ENCODE peak calls at places on chromosomes 16 and 17, in five cellular contexts. One of them, this sample, is unnamed.

GRCh38 chr17:2433696-2434095 is 32.8 kb upstream of the MNT start:
- DNase-seq in CD4-positive, alpha-beta T cell: no peak
- DNase-seq in Peyer's patch: no peak
- DNase-seq in activated B cell treated with CpG ODN at 0.5 μM for 24 hours: no peak
- DNase-seq in A549: no peak
- DNase-seq in this sample: no peak

GRCh38 chr16:56884026-56884582 is 19.1 kb downstream of the SLC12A3 start:
- DNase-seq in CD4-positive, alpha-beta T cell: no peak
- DNase-seq in activated B cell treated with CpG ODN at 0.5 μM for 24 hours: no peak
- DNase-seq in Peyer's patch: no peak
- DNase-seq in A549: no peak
- DNase-seq in this sample: no peak

GRCh38 chr17:17944743-17945142 is 27.5 kb downstream of the TOM1L2 start:
- DNase-seq in activated B cell treated with CpG ODN at 0.5 μM for 24 hours: no peak
- DNase-seq in Peyer's patch: no peak
- DNase-seq in A549: no peak
- DNase-seq in CD4-positive, alpha-beta T cell: no peak
- DNase-seq in this sample: no peak

GRCh38 chr16:88455610-88456355 is 2.7 kb downstream of the ZFPM1 start:
- DNase-seq in activated B cell treated with CpG ODN at 0.5 μM for 24 hours: peak
- DNase-seq in A549: peak
- DNase-seq in Peyer's patch: peak
- DNase-seq in CD4-positive, alpha-beta T cell: peak
- DNase-seq in this sample: peak

GRCh38 chr16:27816561-27816960 is 247.0 kb downstream of the GSG1L start:
- DNase-seq in activated B cell treated with CpG ODN at 0.5 μM for 24 hours: no peak
- DNase-seq in CD4-positive, alpha-beta T cell: no peak
- DNase-seq in Peyer's patch: no peak
- DNase-seq in A549: no peak
- DNase-seq in this sample: no peak

GRCh38 chr16:30660424-30661251 is 2.4 kb downstream of the FBRS start:
- DNase-seq in A549: no peak
- DNase-seq in Peyer's patch: peak
- DNase-seq in CD4-positive, alpha-beta T cell: peak
- DNase-seq in activated B cell treated with CpG ODN at 0.5 μM for 24 hours: peak
- DNase-seq in this sample: no peak

GRCh38 chr16:85042126-85042525 is 14.5 kb downstream of the KIAA0513 start:
- DNase-seq in activated B cell treated with CpG ODN at 0.5 μM for 24 hours: no peak
- DNase-seq in CD4-positive, alpha-beta T cell: no peak
- DNase-seq in Peyer's patch: no peak
- DNase-seq in A549: no peak
- DNase-seq in this sample: no peak

GRCh38 chr17:61863801-61864126 is 436 bp upstream of the BRIP1 start:
- DNase-seq in Peyer's patch: no peak
- DNase-seq in activated B cell treated with CpG ODN at 0.5 μM for 24 hours: no peak
- DNase-seq in A549: no peak
- DNase-seq in CD4-positive, alpha-beta T cell: no peak
- DNase-seq in this sample: no peak

GRCh38 chr16:83404261-83404660 is 403.5 kb upstream of the HSBP1 start:
- DNase-seq in Peyer's patch: no peak
- DNase-seq in CD4-positive, alpha-beta T cell: no peak
- DNase-seq in A549: no peak
- DNase-seq in activated B cell treated with CpG ODN at 0.5 μM for 24 hours: no peak
- DNase-seq in this sample: no peak

GRCh38 chr17:72706396-72706981 is 386.0 kb downstream of the SLC39A11 start:
- DNase-seq in A549: peak
- DNase-seq in Peyer's patch: no peak
- DNase-seq in activated B cell treated with CpG ODN at 0.5 μM for 24 hours: no peak
- DNase-seq in CD4-positive, alpha-beta T cell: no peak
- DNase-seq in this sample: no peak

GRCh38 chr17:32265192-32265895 is at the start of gene RHBDL3:
- DNase-seq in A549: peak
- DNase-seq in activated B cell treated with CpG ODN at 0.5 μM for 24 hours: peak
- DNase-seq in Peyer's patch: no peak
- DNase-seq in CD4-positive, alpha-beta T cell: no peak
- DNase-seq in this sample: no peak

GRCh38 chr17:8384801-8385335 is 1.9 kb upstream of the RPL26 start:
- DNase-seq in CD4-positive, alpha-beta T cell: no peak
- DNase-seq in Peyer's patch: no peak
- DNase-seq in activated B cell treated with CpG ODN at 0.5 μM for 24 hours: no peak
- DNase-seq in A549: peak
- DNase-seq in this sample: no peak

GRCh38 chr16:11100239-11100750 is 155.7 kb downstream of the SOCS1 start:
- DNase-seq in Peyer's patch: peak
- DNase-seq in activated B cell treated with CpG ODN at 0.5 μM for 24 hours: no peak
- DNase-seq in A549: no peak
- DNase-seq in CD4-positive, alpha-beta T cell: no peak
- DNase-seq in this sample: no peak

GRCh38 chr17:41959336-41960095 is 7.1 kb upstream of the CNP start:
- DNase-seq in activated B cell treated with CpG ODN at 0.5 μM for 24 hours: no peak
- DNase-seq in Peyer's patch: no peak
- DNase-seq in CD4-positive, alpha-beta T cell: no peak
- DNase-seq in A549: peak
- DNase-seq in this sample: peak

GRCh38 chr16:68985855-68986254 is 119.6 kb upstream of the HAS3 start:
- DNase-seq in A549: no peak
- DNase-seq in Peyer's patch: no peak
- DNase-seq in CD4-positive, alpha-beta T cell: no peak
- DNase-seq in activated B cell treated with CpG ODN at 0.5 μM for 24 hours: no peak
- DNase-seq in this sample: no peak

GRCh38 chr17:864315-864714 is 82.2 kb downstream of the MRM3 start:
- DNase-seq in Peyer's patch: no peak
- DNase-seq in CD4-positive, alpha-beta T cell: no peak
- DNase-seq in activated B cell treated with CpG ODN at 0.5 μM for 24 hours: no peak
- DNase-seq in A549: no peak
- DNase-seq in this sample: no peak

GRCh38 chr17:78497115-78497540 is 80.1 kb downstream of the DNAH17 start:
- DNase-seq in activated B cell treated with CpG ODN at 0.5 μM for 24 hours: peak
- DNase-seq in Peyer's patch: peak
- DNase-seq in CD4-positive, alpha-beta T cell: peak
- DNase-seq in A549: peak
- DNase-seq in this sample: peak

GRCh38 chr16:66116163-66116792 is 250.2 kb upstream of the CDH5 start:
- DNase-seq in activated B cell treated with CpG ODN at 0.5 μM for 24 hours: no peak
- DNase-seq in CD4-positive, alpha-beta T cell: no peak
- DNase-seq in Peyer's patch: no peak
- DNase-seq in A549: no peak
- DNase-seq in this sample: no peak

GRCh38 chr16:340370-341091 is 12.0 kb downstream of the AXIN1 start:
- DNase-seq in Peyer's patch: no peak
- DNase-seq in activated B cell treated with CpG ODN at 0.5 μM for 24 hours: no peak
- DNase-seq in CD4-positive, alpha-beta T cell: no peak
- DNase-seq in A549: no peak
- DNase-seq in this sample: no peak

GRCh38 chr16:67278773-67279295 is 498 bp upstream of the PLEKHG4 start:
- DNase-seq in CD4-positive, alpha-beta T cell: peak
- DNase-seq in Peyer's patch: peak
- DNase-seq in activated B cell treated with CpG ODN at 0.5 μM for 24 hours: no peak
- DNase-seq in A549: peak
- DNase-seq in this sample: peak

GRCh38 chr17:17300624-17301568 is 2.3 kb upstream of the NT5M start:
- DNase-seq in A549: peak
- DNase-seq in Peyer's patch: peak
- DNase-seq in CD4-positive, alpha-beta T cell: peak
- DNase-seq in activated B cell treated with CpG ODN at 0.5 μM for 24 hours: peak
- DNase-seq in this sample: peak

GRCh38 chr16:14337303-14338191 is 266.4 kb downstream of the MRTFB start:
- DNase-seq in A549: no peak
- DNase-seq in Peyer's patch: no peak
- DNase-seq in activated B cell treated with CpG ODN at 0.5 μM for 24 hours: no peak
- DNase-seq in CD4-positive, alpha-beta T cell: no peak
- DNase-seq in this sample: no peak

GRCh38 chr16:83992624-83993023 is 24.6 kb downstream of the NECAB2 start:
- DNase-seq in CD4-positive, alpha-beta T cell: no peak
- DNase-seq in activated B cell treated with CpG ODN at 0.5 μM for 24 hours: no peak
- DNase-seq in A549: no peak
- DNase-seq in Peyer's patch: no peak
- DNase-seq in this sample: no peak

GRCh38 chr16:72025404-72026114 is 17.0 kb downstream of the DHODH start:
- DNase-seq in Peyer's patch: no peak
- DNase-seq in A549: no peak
- DNase-seq in activated B cell treated with CpG ODN at 0.5 μM for 24 hours: no peak
- DNase-seq in CD4-positive, alpha-beta T cell: no peak
- DNase-seq in this sample: no peak

GRCh38 chr17:47844814-47845453 is 3.9 kb upstream of the SCRN2 start:
- DNase-seq in activated B cell treated with CpG ODN at 0.5 μM for 24 hours: no peak
- DNase-seq in CD4-positive, alpha-beta T cell: no peak
- DNase-seq in Peyer's patch: no peak
- DNase-seq in A549: peak
- DNase-seq in this sample: no peak
- TF ChIP-seq CTCF in activated B cell treated with CpG ODN at 0.5 μM for 24 hours: no peak
- TF ChIP-seq CTCF in CD4-positive, alpha-beta T cell: no peak
- TF ChIP-seq CTCF in Peyer's patch: peak
- TF ChIP-seq CTCF in A549: peak
- TF ChIP-seq CTCF in this sample: peak

DNA sequence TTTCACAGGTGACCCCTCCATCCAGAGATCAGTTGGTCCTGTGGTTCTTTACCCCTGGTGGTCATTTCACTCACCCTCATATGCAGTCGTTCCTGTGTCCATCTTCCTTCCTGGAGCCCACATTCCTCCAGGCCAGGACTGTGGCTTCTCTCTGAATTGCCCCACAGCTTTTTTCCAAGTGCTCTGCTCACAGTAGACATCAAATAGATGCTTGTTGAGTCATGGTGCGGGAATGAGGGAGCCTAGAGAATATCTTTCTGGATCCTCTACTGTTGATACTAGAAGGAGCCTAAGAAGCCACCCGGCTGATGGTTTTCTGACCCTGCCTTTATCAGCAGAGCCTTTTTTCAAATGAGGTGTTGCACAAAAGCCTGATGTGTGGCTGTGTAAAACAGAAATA is 10.4 kb downstream of the USB1 start:
- DNase-seq in CD4-positive, alpha-beta T cell: no peak
- DNase-seq in A549: no peak
- DNase-seq in activated B cell treated with CpG ODN at 0.5 μM for 24 hours: no peak
- DNase-seq in Peyer's patch: no peak
- DNase-seq in this sample: no peak
- TF ChIP-seq CTCF in CD4-positive, alpha-beta T cell: no peak
- TF ChIP-seq CTCF in A549: no peak
- TF ChIP-seq CTCF in activated B cell treated with CpG ODN at 0.5 μM for 24 hours: no peak
- TF ChIP-seq CTCF in Peyer's patch: no peak
- TF ChIP-seq CTCF in this sample: no peak

DNA sequence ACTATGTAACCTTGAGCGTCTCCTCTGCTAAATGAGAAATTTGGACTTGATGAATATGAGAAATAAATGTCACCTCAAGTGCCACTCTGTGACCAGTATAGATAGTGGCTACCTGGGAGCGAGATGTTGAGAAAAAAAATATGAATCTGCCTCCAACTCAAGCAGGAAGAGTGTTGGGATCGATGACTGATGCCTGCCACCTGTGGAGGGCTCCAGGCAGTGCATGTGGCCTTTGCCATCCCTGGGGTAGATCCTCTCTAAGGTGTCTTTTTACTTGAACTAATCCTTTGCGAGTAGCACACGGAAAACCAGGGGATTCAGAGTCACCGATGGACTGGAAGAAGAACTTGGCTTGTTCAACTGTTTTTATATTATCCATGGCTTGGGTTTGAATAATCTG is 9.4 kb downstream of the CCDC182 start:
- DNase-seq in A549: peak
- DNase-seq in CD4-positive, alpha-beta T cell: no peak
- DNase-seq in Peyer's patch: no peak
- DNase-seq in activated B cell treated with CpG ODN at 0.5 μM for 24 hours: no peak
- DNase-seq in this sample: peak
- TF ChIP-seq CTCF in A549: peak
- TF ChIP-seq CTCF in CD4-positive, alpha-beta T cell: no peak
- TF ChIP-seq CTCF in Peyer's patch: no peak
- TF ChIP-seq CTCF in activated B cell treated with CpG ODN at 0.5 μM for 24 hours: no peak
- TF ChIP-seq CTCF in this sample: no peak

GRCh38 chr16:80778707-80779106 is 25.7 kb downstream of the CDYL2 start:
- DNase-seq in A549: no peak
- DNase-seq in Peyer's patch: no peak
- DNase-seq in activated B cell treated with CpG ODN at 0.5 μM for 24 hours: no peak
- DNase-seq in CD4-positive, alpha-beta T cell: no peak
- DNase-seq in this sample: no peak

GRCh38 chr16:80775450-80775849 is 28.9 kb downstream of the CDYL2 start:
- DNase-seq in CD4-positive, alpha-beta T cell: no peak
- DNase-seq in activated B cell treated with CpG ODN at 0.5 μM for 24 hours: no peak
- DNase-seq in Peyer's patch: no peak
- DNase-seq in A549: no peak
- DNase-seq in this sample: no peak

GRCh38 chr16:80776856-80777255 is 27.5 kb downstream of the CDYL2 start:
- DNase-seq in CD4-positive, alpha-beta T cell: no peak
- DNase-seq in Peyer's patch: no peak
- DNase-seq in A549: no peak
- DNase-seq in activated B cell treated with CpG ODN at 0.5 μM for 24 hours: no peak
- DNase-seq in this sample: no peak
- TF ChIP-seq CTCF in CD4-positive, alpha-beta T cell: no peak
- TF ChIP-seq CTCF in Peyer's patch: no peak
- TF ChIP-seq CTCF in A549: no peak
- TF ChIP-seq CTCF in activated B cell treated with CpG ODN at 0.5 μM for 24 hours: no peak
- TF ChIP-seq CTCF in this sample: no peak

This sample was measured in Calu3.